ENCODE peak calls at places on chromosomes 5 and 9, in nine cellular contexts. R, D, V, N, K, A, O, T and J are unnamed samples.

GRCh38 chr9:93154293-93154903 is 20.3 kb upstream of the NINJ1 start:
- DNase-seq in O (no peak), K (no peak), T (no peak), N (peak), A (no peak), R (no peak), D (no peak), V (no peak), J (no peak)

GRCh38 chr9:125748511-125749099 is 1.4 kb downstream of the PBX3 start:
- DNase-seq in N (no peak), T (no peak), D (no peak), A (no peak), V (no peak), O (no peak), K (no peak), R (no peak), J (no peak)

GRCh38 chr9:104177003-104177611 is 83.0 kb downstream of the SMC2 start:
- DNase-seq in R (no peak), A (no peak), V (no peak), T (no peak), D (no peak), O (no peak), N (no peak), K (no peak), J (no peak)

GRCh38 chr5:72673623-72674022 is 142.8 kb upstream of the TNPO1 start:
- DNase-seq in N (no peak), R (no peak), K (no peak), D (no peak), O (no peak), V (no peak), A (no peak), T (no peak), J (no peak)

GRCh38 chr9:137387034-137387890 is 35.7 kb downstream of the EXD3 start:
- DNase-seq in D (no peak), A (peak), K (no peak), N (no peak), T (no peak), V (peak), R (peak), O (no peak), J (no peak)

GRCh38 chr5:131491749-131492148 is 143.3 kb downstream of the RAPGEF6 start:
- DNase-seq in K (no peak), R (no peak), A (no peak), O (no peak), N (no peak), D (peak), V (no peak), T (no peak), J (no peak)

GRCh38 chr5:88663793-88664216 is 219.2 kb downstream of the MEF2C start:
- DNase-seq in A (no peak), D (peak), R (no peak), O (no peak), K (no peak), T (no peak), V (no peak), N (no peak), J (no peak)

GRCh38 chr5:2284678-2285077 is 402.0 kb upstream of the IRX4 start:
- DNase-seq in N (no peak), R (no peak), V (no peak), A (no peak), T (no peak), O (peak), D (no peak), K (no peak), J (no peak)

GRCh38 chr5:143573568-143574170 is 170.2 kb upstream of the NR3C1 start:
- DNase-seq in D (no peak), R (no peak), V (no peak), O (no peak), N (no peak), T (no peak), A (no peak), K (no peak), J (no peak)

GRCh38 chr9:78023003-78023741 is 8.4 kb downstream of the GNAQ start:
- DNase-seq in V (no peak), A (no peak), T (no peak), K (no peak), O (no peak), R (no peak), N (no peak), D (peak), J (no peak)

GRCh38 chr5:104084896-104085295 is 522.3 kb upstream of the NUDT12 start:
- DNase-seq in T (no peak), D (no peak), K (no peak), O (no peak), A (no peak), R (no peak), V (no peak), N (no peak), J (no peak)

GRCh38 chr9:117492476-117492875 is 77.6 kb upstream of the ASTN2 start:
- DNase-seq in V (no peak), R (no peak), A (no peak), D (no peak), O (no peak), T (no peak), N (no peak), K (no peak), J (no peak)

GRCh38 chr9:128551652-128552152 is 685 bp upstream of the SPTAN1 start:
- DNase-seq in O (no peak), N (no peak), T (no peak), K (no peak), D (peak), A (no peak), R (peak), V (no peak), J (no peak)

GRCh38 chr9:137724114-137724445 is 105.3 kb downstream of the EHMT1 start:
- DNase-seq in R (no peak), K (no peak), T (no peak), A (no peak), D (peak), O (no peak), N (peak), V (no peak), J (no peak)

GRCh38 chr9:129143461-129143927 is 32.3 kb downstream of the PTPA start:
- DNase-seq in K (no peak), O (peak), R (peak), N (peak), T (peak), D (peak), V (no peak), A (peak), J (no peak)

GRCh38 chr5:172234031-172234430 is 40.1 kb downstream of the EFCAB9 start:
- DNase-seq in T (no peak), V (no peak), D (no peak), R (no peak), N (no peak), K (no peak), O (no peak), A (no peak), J (no peak)

GRCh38 chr9:135346438-135347050 is 133.0 kb upstream of the PPP1R26 start:
- DNase-seq in V (no peak), O (no peak), N (no peak), K (no peak), D (no peak), A (no peak), R (no peak), T (no peak), J (no peak)

GRCh38 chr5:88729476-88730182 is 153.4 kb downstream of the MEF2C start:
- DNase-seq in R (peak), D (peak), V (peak), O (peak), N (peak), T (no peak), A (peak), K (peak), J (no peak)

GRCh38 chr9:122374885-122375420 is 4.1 kb downstream of the PTGS1 start:
- DNase-seq in R (peak), T (peak), A (peak), O (peak), D (peak), K (peak), N (peak), V (no peak), J (no peak)

GRCh38 chr9:137465000-137465769 is 6.1 kb upstream of the NSMF start:
- DNase-seq in D (no peak), O (no peak), V (no peak), R (peak), A (peak), T (peak), K (no peak), N (no peak), J (peak)

GRCh38 chr9:129289883-129290282 is 111.8 kb upstream of the IER5L start:
- DNase-seq in A (no peak), O (peak), R (peak), T (peak), V (no peak), D (no peak), N (no peak), K (no peak), J (peak)

GRCh38 chr9:108834959-108835696 is 20.7 kb downstream of the ACTL7B start:
- DNase-seq in R (no peak), O (no peak), A (no peak), D (no peak), T (no peak), N (no peak), K (no peak), V (no peak), J (no peak)

GRCh38 chr5:160382361-160382760 is 11.9 kb upstream of the C1QTNF2 start:
- DNase-seq in T (no peak), K (no peak), V (no peak), R (no peak), A (no peak), N (no peak), O (no peak), D (no peak), J (no peak)

GRCh38 chr9:38318755-38319495 is 73.6 kb upstream of the ALDH1B1 start:
- DNase-seq in A (no peak), O (no peak), V (no peak), D (no peak), K (no peak), T (no peak), N (no peak), R (no peak), J (no peak)

GRCh38 chr5:171272996-171273970 is 35.8 kb upstream of the TLX3 start:
- DNase-seq in N (peak), T (no peak), O (no peak), R (no peak), D (peak), A (no peak), V (no peak), K (no peak), J (no peak)

GRCh38 chr5:179880066-179880650 is 21.5 kb upstream of the MRNIP start:
- DNase-seq in K (no peak), O (no peak), N (no peak), V (no peak), D (no peak), T (peak), A (peak), R (no peak), J (no peak)

GRCh38 chr9:93060746-93061259 is 2.3 kb downstream of the SUSD3 start:
- DNase-seq in V (no peak), R (no peak), O (no peak), K (no peak), A (no peak), T (peak), D (peak), N (no peak), J (no peak)

GRCh38 chr5:142287096-142287972 is 37.5 kb downstream of the SPRY4 start:
- DNase-seq in A (no peak), T (no peak), N (no peak), V (no peak), R (no peak), D (no peak), O (no peak), K (no peak), J (no peak)

GRCh38 chr9:128027705-128028104 is 39.4 kb downstream of the NAIF1 start:
- DNase-seq in R (no peak), A (no peak), O (no peak), V (no peak), N (no peak), D (no peak), K (no peak), T (no peak), J (no peak)

GRCh38 chr9:69433426-69433825 is 108.4 kb downstream of the ENTREP1 start:
- DNase-seq in T (no peak), K (no peak), N (no peak), O (no peak), V (no peak), A (no peak), D (peak), R (no peak), J (no peak)

GRCh38 chr5:132528866-132529634 is 14.3 kb downstream of the IL5 start:
- DNase-seq in D (no peak), K (no peak), V (no peak), T (no peak), N (no peak), O (no peak), A (no peak), R (no peak), J (peak)

GRCh38 chr9:90219548-90220118 is 423.0 kb downstream of the DIRAS2 start:
- DNase-seq in R (no peak), D (no peak), A (peak), V (no peak), T (peak), K (no peak), O (no peak), N (peak), J (no peak)

GRCh38 chr5:31434898-31435297 is 97.0 kb downstream of the DROSHA start:
- DNase-seq in O (no peak), A (no peak), D (no peak), K (no peak), T (no peak), N (no peak), V (no peak), R (no peak), J (no peak)

GRCh38 chr9:130927995-130928900 is 10.8 kb downstream of the FIBCD1 start:
- DNase-seq in R (no peak), V (no peak), O (no peak), K (no peak), D (peak), A (peak), N (no peak), T (no peak), J (no peak)

GRCh38 chr5:39716532-39716971 is 291.8 kb upstream of the DAB2 start:
- DNase-seq in N (peak), O (no peak), T (no peak), V (peak), K (no peak), D (peak), A (no peak), R (peak), J (no peak)

GRCh38 chr9:130209422-130209821 is 37.2 kb downstream of the NCS1 start:
- DNase-seq in D (no peak), K (no peak), O (no peak), R (peak), V (no peak), A (no peak), T (no peak), N (no peak), J (no peak)

GRCh38 chr9:5870691-5871090 is 20.0 kb upstream of the MLANA start:
- DNase-seq in O (no peak), K (no peak), T (peak), N (no peak), A (peak), D (no peak), R (no peak), V (no peak), J (no peak)

GRCh38 chr5:83473344-83474169 is 2.0 kb downstream of the VCAN start:
- DNase-seq in R (peak), T (peak), O (peak), V (no peak), A (peak), N (peak), D (peak), K (peak), J (peak)

GRCh38 chr5:153463806-153464205 is 26.7 kb upstream of the GRIA1 start:
- DNase-seq in A (no peak), R (no peak), V (no peak), N (no peak), D (peak), K (no peak), O (no peak), T (no peak), J (no peak)

GRCh38 chr9:87497080-87497603 is 525 bp upstream of the DAPK1 start:
- DNase-seq in V (no peak), O (no peak), K (no peak), D (no peak), A (no peak), R (no peak), N (peak), T (no peak), J (no peak)
- H3K27ac ChIP-seq in V (no peak), O (peak), K (peak), D (no peak), A (peak), R (no peak), N (no peak), T (peak), J (peak)

GRCh38 chr5:79853003-79853402 is 138.1 kb downstream of the MTX3 start:
- DNase-seq in T (no peak), O (no peak), V (no peak), R (no peak), A (no peak), D (no peak), N (no peak), K (no peak), J (no peak)

GRCh38 chr5:79851694-79852006 is 139.4 kb downstream of the MTX3 start:
- DNase-seq in O (no peak), T (no peak), A (no peak), V (no peak), K (no peak), D (no peak), N (no peak), R (no peak), J (no peak)

GRCh38 chr5:79856456-79857055 is 134.5 kb downstream of the MTX3 start:
- DNase-seq in R (no peak), T (no peak), V (no peak), N (no peak), O (no peak), A (no peak), K (no peak), D (no peak), J (no peak)

GRCh38 chr5:79850941-79851693 is 139.9 kb downstream of the MTX3 start:
- DNase-seq in O (no peak), R (no peak), V (no peak), T (no peak), N (no peak), K (no peak), A (no peak), D (no peak), J (no peak)

GRCh38 chr5:79853676-79854418 is 137.2 kb downstream of the MTX3 start:
- DNase-seq in A (no peak), V (no peak), T (no peak), D (peak), K (no peak), O (no peak), N (no peak), R (no peak), J (no peak)
- TF ChIP-seq CTCF in A (no peak), V (no peak), T (no peak), D (no peak), K (no peak), O (no peak), N (peak), R (no peak), J (no peak)

GRCh38 chr5:57173318-57174127 is at the start of gene GPBP1:
- DNase-seq in T (peak), K (peak), V (peak), O (peak), R (peak), N (peak), A (peak), D (peak), J (peak)
- H3K27ac ChIP-seq in T (peak), K (peak), V (peak), O (peak), R (peak), N (peak), A (peak), D (peak), J (peak)

GRCh38 chr5:77133061-77133758 is 46.1 kb upstream of the ZBED3 start:
- DNase-seq in T (no peak), N (no peak), D (peak), K (peak), V (no peak), A (peak), O (peak), R (peak), J (peak)

GRCh38 chr5:77128411-77129061 is 41.5 kb upstream of the ZBED3 start:
- DNase-seq in O (no peak), N (no peak), A (no peak), K (no peak), R (no peak), V (no peak), T (no peak), D (no peak), J (no peak)

GRCh38 chr5:77129386-77129785 is 42.3 kb upstream of the ZBED3 start:
- DNase-seq in O (no peak), T (no peak), V (no peak), K (no peak), D (no peak), R (no peak), A (no peak), N (peak), J (no peak)
- TF ChIP-seq CTCF in O (no peak), T (no peak), V (no peak), K (no peak), D (peak), R (no peak), A (no peak), N (peak), J (no peak)

DNA sequence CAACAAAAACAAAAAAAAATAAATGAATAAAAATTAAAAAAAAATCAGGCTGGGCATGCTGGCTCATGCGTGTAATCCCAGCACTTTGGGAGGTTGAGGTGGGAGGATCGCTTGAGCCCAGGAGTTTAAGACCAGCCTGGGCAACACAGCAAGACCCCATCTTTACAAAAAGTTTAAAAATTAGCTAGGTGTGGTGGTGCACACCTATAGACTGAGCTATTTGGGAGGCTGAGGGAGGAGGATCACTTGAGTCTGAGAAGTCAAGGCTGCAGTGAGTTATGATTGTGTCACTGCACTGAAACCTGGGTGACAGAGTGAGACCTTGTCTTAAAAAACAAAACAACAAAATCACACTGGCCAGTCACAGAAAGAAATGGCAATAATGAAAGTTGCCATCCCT is 3.4 kb upstream of the CNTRL start:
- DNase-seq in R (no peak), V (no peak), D (no peak), A (no peak), O (no peak), K (no peak), N (no peak), T (no peak), J (no peak)
- H3K27ac ChIP-seq in R (peak), V (no peak), D (peak), A (peak), O (peak), K (peak), N (no peak), T (peak), J (no peak)

GRCh38 chr9:1100945-1101344 is 50.8 kb downstream of the DMRT2 start:
- DNase-seq in R (no peak), T (no peak), V (no peak), A (peak), D (no peak), O (no peak), N (peak), K (no peak), J (peak)
- TF ChIP-seq CTCF in R (peak), T (peak), V (no peak), A (peak), D (peak), O (no peak), N (peak), K (no peak), J (peak)

DNA sequence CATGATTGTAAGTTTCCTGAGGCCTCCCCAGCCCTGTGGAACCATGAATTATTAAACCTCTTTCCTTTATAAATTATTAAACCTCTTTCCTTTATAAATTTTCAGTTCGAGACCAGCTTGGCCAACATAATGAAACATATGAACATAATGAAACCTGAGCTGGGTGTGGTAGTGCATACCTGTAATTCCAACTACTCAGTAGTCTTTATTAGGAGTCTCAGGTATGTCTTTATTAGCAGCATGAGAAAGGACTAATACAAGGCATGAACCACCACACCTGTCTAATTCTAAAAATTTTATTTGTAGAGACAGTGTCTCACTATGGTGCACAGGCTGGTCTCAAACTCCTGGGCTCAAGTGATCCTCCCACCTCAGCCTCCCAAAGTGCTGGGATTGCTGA is 27.1 kb downstream of the NIM1K start:
- DNase-seq in O (no peak), T (no peak), V (no peak), K (no peak), R (no peak), D (no peak), N (no peak), A (no peak), J (no peak)
- H3K27ac ChIP-seq in O (no peak), T (no peak), V (no peak), K (no peak), R (no peak), D (no peak), N (no peak), A (no peak), J (no peak)

GRCh38 chr9:95045751-95046150 is 271.8 kb downstream of the FANCC start:
- DNase-seq in D (no peak), V (no peak), O (no peak), N (peak), K (no peak), T (no peak), R (no peak), A (no peak), J (no peak)
- TF ChIP-seq CTCF in D (no peak), V (no peak), O (no peak), N (peak), K (no peak), T (no peak), R (no peak), A (no peak), J (no peak)